ENCODE peak calls at places on chromosomes 11 and 22, in nine cellular contexts. K is A172; G is H54; J is activated effector memory CD4-positive, alpha-beta T cell treated with anti-CD3 and anti-CD28 coated beads, Interleukin-2, amount 50 U/mL, for 16 hours; Y is A549; A is Panc1; M is stimulated activated naive CD8-positive, alpha-beta T cell treated with anti-CD3 and anti-CD28 coated beads, Interleukin-15, Interleukin-2, amounts not matched to agents 100 U/mL and 50 U/mL, for 24 hours; X is ELF-1; H is activated gamma-delta T cell treated with anti-CD3 and anti-CD28 coated beads, Interleukin-2, amount 50 U/mL, for 16 hours. L is an unnamed sample.
A peak's percentile ranks its signal among the peaks of the same experiment; 100 is the strongest.

GRCh38 chr11:10930961-10931760 is 73.3 kb upstream of the ZBED5 start:
- DNase-seq in K (peak; percentile 65), J (peak; percentile 78), X (peak; percentile 77), M (peak; percentile 37), Y (peak; percentile 74), H (peak; percentile 8), G (peak; percentile 48), A (no peak), L (peak; percentile 83)

GRCh38 chr22:28072066-28072465 is 153.0 kb upstream of the PITPNB start:
- DNase-seq in G (no peak), K (no peak), Y (no peak), H (no peak), J (no peak), X (no peak), A (no peak), M (no peak), L (no peak)

GRCh38 chr11:66840317-66841091 is 2.7 kb upstream of the RCE1 start:
- DNase-seq in M (no peak), G (no peak), Y (no peak), X (no peak), J (no peak), H (no peak), A (no peak), K (no peak), L (no peak)

GRCh38 chr11:47186937-47187681 is 875 bp upstream of the PACSIN3 start:
- DNase-seq in M (peak; percentile 70), G (no peak), K (no peak), A (peak; percentile 64), X (peak; percentile 69), Y (no peak), J (peak; percentile 81), H (peak; percentile 28), L (no peak)

GRCh38 chr11:100205926-100206325 is 481.2 kb upstream of the ARHGAP42 start:
- DNase-seq in M (no peak), K (no peak), Y (no peak), A (no peak), G (no peak), X (no peak), H (no peak), J (no peak), L (no peak)

GRCh38 chr22:42468841-42469240 is 36.6 kb upstream of the NFAM1 start:
- DNase-seq in A (no peak), M (no peak), G (peak; percentile 21), J (no peak), X (no peak), K (no peak), H (no peak), Y (no peak), L (no peak)

GRCh38 chr22:48279465-48279765 is 1517.0 kb downstream of the TBC1D22A start:
- DNase-seq in H (no peak), K (no peak), G (no peak), A (no peak), X (no peak), M (no peak), J (no peak), Y (no peak), L (no peak)

GRCh38 chr22:38317995-38318715 is 922 bp upstream of the CSNK1E start:
- DNase-seq in K (peak; percentile 86), G (peak; percentile 95), J (no peak), X (peak; percentile 80), H (no peak), M (no peak), A (peak; percentile 77), Y (peak; percentile 94), L (peak; percentile 47)

GRCh38 chr22:36017661-36018091 is 10.9 kb downstream of the RBFOX2 start:
- DNase-seq in M (no peak), Y (no peak), J (no peak), A (no peak), G (no peak), K (no peak), X (no peak), H (no peak), L (peak; percentile 1)

GRCh38 chr11:123166095-123166559 is 28.9 kb downstream of the CLMP start:
- DNase-seq in J (no peak), Y (no peak), M (peak; percentile 33), X (peak; percentile 86), K (peak; percentile 47), G (no peak), A (no peak), H (no peak), L (no peak)

GRCh38 chr11:68053117-68053516 is 14.3 kb downstream of the TCIRG1 start:
- DNase-seq in H (no peak), M (no peak), J (peak; percentile 48), Y (no peak), K (no peak), X (no peak), A (no peak), G (no peak), L (no peak)

GRCh38 chr11:44466531-44467179 is 98.8 kb upstream of the CD82 start:
- DNase-seq in K (no peak), G (no peak), X (no peak), J (peak; percentile 45), A (no peak), Y (no peak), H (no peak), M (no peak), L (no peak)

GRCh38 chr22:37260939-37261338 is 16.9 kb upstream of the RAC2 start:
- DNase-seq in J (peak; percentile 86), G (peak; percentile 35), H (peak; percentile 45), M (peak; percentile 68), Y (peak; percentile 53), A (no peak), K (no peak), X (peak; percentile 77), L (no peak)

GRCh38 chr11:115185507-115185906 is 318.7 kb downstream of the CADM1 start:
- DNase-seq in K (no peak), X (no peak), H (no peak), Y (no peak), G (no peak), J (no peak), M (no peak), A (no peak), L (no peak)

GRCh38 chr11:125948278-125949051 is 2.6 kb downstream of the VSIG10L2 start:
- DNase-seq in Y (no peak), X (peak; percentile 0), G (no peak), M (no peak), K (no peak), J (no peak), H (no peak), A (no peak), L (no peak)

GRCh38 chr11:133917921-133918605 is 38.7 kb downstream of the IGSF9B start:
- DNase-seq in H (no peak), A (no peak), J (no peak), Y (no peak), X (peak; percentile 73), G (no peak), M (no peak), K (no peak), L (no peak)

GRCh38 chr22:21919526-21920307 is 32.9 kb downstream of the PPM1F start:
- DNase-seq in G (no peak), J (no peak), H (no peak), M (no peak), A (no peak), Y (no peak), K (no peak), X (no peak), L (no peak)

GRCh38 chr11:65918211-65919150 is at the start of gene C11orf68:
- DNase-seq in J (no peak), X (peak; percentile 47), K (no peak), Y (no peak), A (no peak), G (no peak), M (no peak), H (no peak), L (peak; percentile 38)